ENCODE peak calls at places on chromosomes 11 and 22, in eight cellular contexts. One of them, this sample, is unnamed.

GRCh38 chr11:44104472-44105294 is 9.2 kb downstream of the EXT2 start:
- DNase-seq in SJSA1: no peak
- DNase-seq in upper lobe of right lung: no peak
- DNase-seq in G401: no peak
- DNase-seq in activated CD4-positive, alpha-beta memory T cell treated with anti-CD3 and anti-CD28 coated beads, Interleukin-2, amount 10 ng/mL, durations not matched to agents 7 days and 5 days: no peak
- DNase-seq in epithelial cell of esophagus: peak
- DNase-seq in naive thymus-derived CD8-positive, alpha-beta T cell: no peak
- DNase-seq in fibroblast of lung: no peak
- DNase-seq in this sample: no peak

GRCh38 chr11:21410513-21410912 is 741.1 kb downstream of the NELL1 start:
- DNase-seq in SJSA1: no peak
- DNase-seq in upper lobe of right lung: no peak
- DNase-seq in G401: no peak
- DNase-seq in activated CD4-positive, alpha-beta memory T cell treated with anti-CD3 and anti-CD28 coated beads, Interleukin-2, amount 10 ng/mL, durations not matched to agents 7 days and 5 days: no peak
- DNase-seq in epithelial cell of esophagus: no peak
- DNase-seq in naive thymus-derived CD8-positive, alpha-beta T cell: no peak
- DNase-seq in fibroblast of lung: no peak
- DNase-seq in this sample: no peak

GRCh38 chr22:37566329-37566837 is 6.1 kb downstream of the CDC42EP1 start:
- DNase-seq in SJSA1: no peak
- DNase-seq in upper lobe of right lung: peak
- DNase-seq in G401: no peak
- DNase-seq in activated CD4-positive, alpha-beta memory T cell treated with anti-CD3 and anti-CD28 coated beads, Interleukin-2, amount 10 ng/mL, durations not matched to agents 7 days and 5 days: peak
- DNase-seq in epithelial cell of esophagus: no peak
- DNase-seq in naive thymus-derived CD8-positive, alpha-beta T cell: no peak
- DNase-seq in fibroblast of lung: no peak
- DNase-seq in this sample: no peak

GRCh38 chr11:123260511-123261211 is 65.6 kb upstream of the CLMP start:
- DNase-seq in SJSA1: no peak
- DNase-seq in upper lobe of right lung: no peak
- DNase-seq in G401: no peak
- DNase-seq in activated CD4-positive, alpha-beta memory T cell treated with anti-CD3 and anti-CD28 coated beads, Interleukin-2, amount 10 ng/mL, durations not matched to agents 7 days and 5 days: no peak
- DNase-seq in epithelial cell of esophagus: peak
- DNase-seq in naive thymus-derived CD8-positive, alpha-beta T cell: no peak
- DNase-seq in fibroblast of lung: no peak
- DNase-seq in this sample: no peak

GRCh38 chr11:2208691-2209369 is 37.2 kb upstream of the TH start:
- DNase-seq in SJSA1: no peak
- DNase-seq in upper lobe of right lung: peak
- DNase-seq in G401: peak
- DNase-seq in activated CD4-positive, alpha-beta memory T cell treated with anti-CD3 and anti-CD28 coated beads, Interleukin-2, amount 10 ng/mL, durations not matched to agents 7 days and 5 days: peak
- DNase-seq in epithelial cell of esophagus: peak
- DNase-seq in naive thymus-derived CD8-positive, alpha-beta T cell: peak
- DNase-seq in fibroblast of lung: no peak
- DNase-seq in this sample: peak

GRCh38 chr11:43819926-43820325 is 60.7 kb upstream of the ALKBH3 start:
- DNase-seq in SJSA1: no peak
- DNase-seq in upper lobe of right lung: no peak
- DNase-seq in G401: no peak
- DNase-seq in activated CD4-positive, alpha-beta memory T cell treated with anti-CD3 and anti-CD28 coated beads, Interleukin-2, amount 10 ng/mL, durations not matched to agents 7 days and 5 days: no peak
- DNase-seq in epithelial cell of esophagus: peak
- DNase-seq in naive thymus-derived CD8-positive, alpha-beta T cell: no peak
- DNase-seq in fibroblast of lung: no peak
- DNase-seq in this sample: no peak

GRCh38 chr11:39651857-39652461 is 1807.5 kb downstream of the LRRC4C start:
- DNase-seq in SJSA1: no peak
- DNase-seq in upper lobe of right lung: no peak
- DNase-seq in G401: no peak
- DNase-seq in activated CD4-positive, alpha-beta memory T cell treated with anti-CD3 and anti-CD28 coated beads, Interleukin-2, amount 10 ng/mL, durations not matched to agents 7 days and 5 days: no peak
- DNase-seq in epithelial cell of esophagus: no peak
- DNase-seq in naive thymus-derived CD8-positive, alpha-beta T cell: no peak
- DNase-seq in fibroblast of lung: no peak
- DNase-seq in this sample: no peak

GRCh38 chr11:73747762-73748161 is 13.1 kb downstream of the RAB6A start:
- DNase-seq in SJSA1: no peak
- DNase-seq in upper lobe of right lung: no peak
- DNase-seq in G401: no peak
- DNase-seq in activated CD4-positive, alpha-beta memory T cell treated with anti-CD3 and anti-CD28 coated beads, Interleukin-2, amount 10 ng/mL, durations not matched to agents 7 days and 5 days: no peak
- DNase-seq in epithelial cell of esophagus: no peak
- DNase-seq in naive thymus-derived CD8-positive, alpha-beta T cell: no peak
- DNase-seq in fibroblast of lung: no peak
- DNase-seq in this sample: no peak

GRCh38 chr11:106998644-106999043 is 19.6 kb downstream of the GUCY1A2 start:
- DNase-seq in SJSA1: no peak
- DNase-seq in upper lobe of right lung: no peak
- DNase-seq in G401: no peak
- DNase-seq in activated CD4-positive, alpha-beta memory T cell treated with anti-CD3 and anti-CD28 coated beads, Interleukin-2, amount 10 ng/mL, durations not matched to agents 7 days and 5 days: no peak
- DNase-seq in epithelial cell of esophagus: no peak
- DNase-seq in naive thymus-derived CD8-positive, alpha-beta T cell: no peak
- DNase-seq in fibroblast of lung: no peak
- DNase-seq in this sample: no peak

GRCh38 chr11:6599884-6600390 is 3.5 kb downstream of the RRP8 start:
- DNase-seq in SJSA1: no peak
- DNase-seq in upper lobe of right lung: peak
- DNase-seq in G401: no peak
- DNase-seq in activated CD4-positive, alpha-beta memory T cell treated with anti-CD3 and anti-CD28 coated beads, Interleukin-2, amount 10 ng/mL, durations not matched to agents 7 days and 5 days: no peak
- DNase-seq in epithelial cell of esophagus: no peak
- DNase-seq in naive thymus-derived CD8-positive, alpha-beta T cell: no peak
- DNase-seq in fibroblast of lung: no peak
- DNase-seq in this sample: no peak

GRCh38 chr22:26075233-26075632 is 94.0 kb upstream of the SEZ6L start:
- DNase-seq in SJSA1: no peak
- DNase-seq in upper lobe of right lung: no peak
- DNase-seq in G401: no peak
- DNase-seq in activated CD4-positive, alpha-beta memory T cell treated with anti-CD3 and anti-CD28 coated beads, Interleukin-2, amount 10 ng/mL, durations not matched to agents 7 days and 5 days: no peak
- DNase-seq in epithelial cell of esophagus: no peak
- DNase-seq in naive thymus-derived CD8-positive, alpha-beta T cell: no peak
- DNase-seq in fibroblast of lung: no peak
- DNase-seq in this sample: no peak

GRCh38 chr22:37674951-37675929 is at the start of gene LGALS1:
- DNase-seq in SJSA1: peak
- DNase-seq in upper lobe of right lung: peak
- DNase-seq in G401: peak
- DNase-seq in activated CD4-positive, alpha-beta memory T cell treated with anti-CD3 and anti-CD28 coated beads, Interleukin-2, amount 10 ng/mL, durations not matched to agents 7 days and 5 days: peak
- DNase-seq in epithelial cell of esophagus: peak
- DNase-seq in naive thymus-derived CD8-positive, alpha-beta T cell: peak
- DNase-seq in fibroblast of lung: peak
- DNase-seq in this sample: peak

GRCh38 chr11:103604310-103604709 is 432.1 kb upstream of the DDI1 start:
- DNase-seq in SJSA1: no peak
- DNase-seq in upper lobe of right lung: no peak
- DNase-seq in G401: no peak
- DNase-seq in activated CD4-positive, alpha-beta memory T cell treated with anti-CD3 and anti-CD28 coated beads, Interleukin-2, amount 10 ng/mL, durations not matched to agents 7 days and 5 days: no peak
- DNase-seq in epithelial cell of esophagus: no peak
- DNase-seq in naive thymus-derived CD8-positive, alpha-beta T cell: no peak
- DNase-seq in fibroblast of lung: no peak
- DNase-seq in this sample: no peak

GRCh38 chr22:35205141-35205775 is 52.0 kb upstream of the HMGXB4 start:
- DNase-seq in SJSA1: no peak
- DNase-seq in upper lobe of right lung: no peak
- DNase-seq in G401: peak
- DNase-seq in activated CD4-positive, alpha-beta memory T cell treated with anti-CD3 and anti-CD28 coated beads, Interleukin-2, amount 10 ng/mL, durations not matched to agents 7 days and 5 days: no peak
- DNase-seq in epithelial cell of esophagus: no peak
- DNase-seq in naive thymus-derived CD8-positive, alpha-beta T cell: no peak
- DNase-seq in fibroblast of lung: no peak
- DNase-seq in this sample: peak

GRCh38 chr11:12052676-12053605 is 44.5 kb upstream of the DKK3 start:
- DNase-seq in SJSA1: no peak
- DNase-seq in upper lobe of right lung: no peak
- DNase-seq in G401: no peak
- DNase-seq in activated CD4-positive, alpha-beta memory T cell treated with anti-CD3 and anti-CD28 coated beads, Interleukin-2, amount 10 ng/mL, durations not matched to agents 7 days and 5 days: peak
- DNase-seq in epithelial cell of esophagus: no peak
- DNase-seq in naive thymus-derived CD8-positive, alpha-beta T cell: no peak
- DNase-seq in fibroblast of lung: no peak
- DNase-seq in this sample: no peak

GRCh38 chr11:106012744-106013143 is 9.3 kb downstream of the MSANTD4 start:
- DNase-seq in SJSA1: peak
- DNase-seq in upper lobe of right lung: no peak
- DNase-seq in G401: peak
- DNase-seq in activated CD4-positive, alpha-beta memory T cell treated with anti-CD3 and anti-CD28 coated beads, Interleukin-2, amount 10 ng/mL, durations not matched to agents 7 days and 5 days: no peak
- DNase-seq in epithelial cell of esophagus: peak
- DNase-seq in naive thymus-derived CD8-positive, alpha-beta T cell: no peak
- DNase-seq in fibroblast of lung: peak
- DNase-seq in this sample: no peak

GRCh38 chr11:118842369-118842768 is 41.3 kb upstream of the CXCR5 start:
- DNase-seq in SJSA1: no peak
- DNase-seq in upper lobe of right lung: no peak
- DNase-seq in G401: no peak
- DNase-seq in activated CD4-positive, alpha-beta memory T cell treated with anti-CD3 and anti-CD28 coated beads, Interleukin-2, amount 10 ng/mL, durations not matched to agents 7 days and 5 days: no peak
- DNase-seq in epithelial cell of esophagus: peak
- DNase-seq in naive thymus-derived CD8-positive, alpha-beta T cell: no peak
- DNase-seq in fibroblast of lung: peak
- DNase-seq in this sample: no peak

GRCh38 chr22:46368422-46368821 is 32.9 kb downstream of the TRMU start:
- DNase-seq in SJSA1: no peak
- DNase-seq in upper lobe of right lung: no peak
- DNase-seq in G401: no peak
- DNase-seq in activated CD4-positive, alpha-beta memory T cell treated with anti-CD3 and anti-CD28 coated beads, Interleukin-2, amount 10 ng/mL, durations not matched to agents 7 days and 5 days: no peak
- DNase-seq in epithelial cell of esophagus: no peak
- DNase-seq in naive thymus-derived CD8-positive, alpha-beta T cell: no peak
- DNase-seq in fibroblast of lung: no peak
- DNase-seq in this sample: no peak

GRCh38 chr22:48370508-48371325 is 1457.0 kb downstream of the BRD1 start:
- DNase-seq in SJSA1: peak
- DNase-seq in upper lobe of right lung: no peak
- DNase-seq in G401: no peak
- DNase-seq in activated CD4-positive, alpha-beta memory T cell treated with anti-CD3 and anti-CD28 coated beads, Interleukin-2, amount 10 ng/mL, durations not matched to agents 7 days and 5 days: no peak
- DNase-seq in epithelial cell of esophagus: no peak
- DNase-seq in naive thymus-derived CD8-positive, alpha-beta T cell: no peak
- DNase-seq in fibroblast of lung: no peak
- DNase-seq in this sample: no peak

GRCh38 chr11:9821008-9821752 is 157.3 kb downstream of the SWAP70 start:
- DNase-seq in SJSA1: peak
- DNase-seq in upper lobe of right lung: no peak
- DNase-seq in G401: peak
- DNase-seq in activated CD4-positive, alpha-beta memory T cell treated with anti-CD3 and anti-CD28 coated beads, Interleukin-2, amount 10 ng/mL, durations not matched to agents 7 days and 5 days: no peak
- DNase-seq in epithelial cell of esophagus: peak
- DNase-seq in naive thymus-derived CD8-positive, alpha-beta T cell: no peak
- DNase-seq in fibroblast of lung: peak
- DNase-seq in this sample: no peak

GRCh38 chr11:1295591-1295990 is 13.8 kb downstream of the TOLLIP start:
- DNase-seq in SJSA1: no peak
- DNase-seq in upper lobe of right lung: peak
- DNase-seq in G401: no peak
- DNase-seq in activated CD4-positive, alpha-beta memory T cell treated with anti-CD3 and anti-CD28 coated beads, Interleukin-2, amount 10 ng/mL, durations not matched to agents 7 days and 5 days: no peak
- DNase-seq in epithelial cell of esophagus: no peak
- DNase-seq in naive thymus-derived CD8-positive, alpha-beta T cell: peak
- DNase-seq in fibroblast of lung: no peak
- DNase-seq in this sample: no peak

GRCh38 chr11:86637976-86638375 is 34.4 kb downstream of the ME3 start:
- DNase-seq in SJSA1: no peak
- DNase-seq in upper lobe of right lung: no peak
- DNase-seq in G401: no peak
- DNase-seq in activated CD4-positive, alpha-beta memory T cell treated with anti-CD3 and anti-CD28 coated beads, Interleukin-2, amount 10 ng/mL, durations not matched to agents 7 days and 5 days: peak
- DNase-seq in epithelial cell of esophagus: no peak
- DNase-seq in naive thymus-derived CD8-positive, alpha-beta T cell: no peak
- DNase-seq in fibroblast of lung: peak
- DNase-seq in this sample: no peak

This sample was measured in NCI-H1092 treated with DMSO at 0.1 percent for 48 hours.